ENCODE peak calls at places on chromosomes 7 and 10, in eight cellular contexts. One of them, this sample, is unnamed.

GRCh38 chr10:79483948-79484347 is 28.4 kb upstream of the EIF5AL1 start:
- DNase-seq in HTR-8/SVneo: peak
- DNase-seq in amygdala: no peak
- DNase-seq in NCI-H1105 treated with DMSO at 0.1 percent for 48 hours: no peak
- DNase-seq in glutamatergic neuron: no peak
- DNase-seq in A549: no peak
- DNase-seq in CD8-positive, alpha-beta T cell: no peak
- DNase-seq in anterior cingulate cortex: no peak
- DNase-seq in this sample: no peak

GRCh38 chr10:114380060-114380459 is 24.2 kb downstream of the AFAP1L2 start:
- DNase-seq in NCI-H1105 treated with DMSO at 0.1 percent for 48 hours: no peak
- DNase-seq in glutamatergic neuron: no peak
- DNase-seq in A549: no peak
- DNase-seq in amygdala: no peak
- DNase-seq in CD8-positive, alpha-beta T cell: no peak
- DNase-seq in HTR-8/SVneo: no peak
- DNase-seq in anterior cingulate cortex: no peak
- DNase-seq in this sample: no peak

GRCh38 chr10:31099664-31100063 is 68.0 kb upstream of the ZNF438 start:
- DNase-seq in NCI-H1105 treated with DMSO at 0.1 percent for 48 hours: no peak
- DNase-seq in glutamatergic neuron: no peak
- DNase-seq in anterior cingulate cortex: no peak
- DNase-seq in amygdala: no peak
- DNase-seq in CD8-positive, alpha-beta T cell: no peak
- DNase-seq in HTR-8/SVneo: no peak
- DNase-seq in A549: peak
- DNase-seq in this sample: no peak

GRCh38 chr7:155802906-155803417 is 9.3 kb downstream of the SHH start:
- DNase-seq in glutamatergic neuron: no peak
- DNase-seq in HTR-8/SVneo: no peak
- DNase-seq in anterior cingulate cortex: no peak
- DNase-seq in amygdala: no peak
- DNase-seq in A549: no peak
- DNase-seq in NCI-H1105 treated with DMSO at 0.1 percent for 48 hours: no peak
- DNase-seq in CD8-positive, alpha-beta T cell: no peak
- DNase-seq in this sample: no peak

GRCh38 chr10:123571978-123572377 is 94.2 kb upstream of the GPR26 start:
- DNase-seq in HTR-8/SVneo: no peak
- DNase-seq in A549: no peak
- DNase-seq in CD8-positive, alpha-beta T cell: no peak
- DNase-seq in glutamatergic neuron: no peak
- DNase-seq in NCI-H1105 treated with DMSO at 0.1 percent for 48 hours: no peak
- DNase-seq in amygdala: no peak
- DNase-seq in anterior cingulate cortex: no peak
- DNase-seq in this sample: no peak

GRCh38 chr10:72564596-72564995 is 61.3 kb downstream of the MICU1 start:
- DNase-seq in anterior cingulate cortex: no peak
- DNase-seq in CD8-positive, alpha-beta T cell: no peak
- DNase-seq in amygdala: no peak
- DNase-seq in HTR-8/SVneo: no peak
- DNase-seq in NCI-H1105 treated with DMSO at 0.1 percent for 48 hours: no peak
- DNase-seq in glutamatergic neuron: no peak
- DNase-seq in A549: peak
- DNase-seq in this sample: no peak

GRCh38 chr7:156998988-156999610 is 11.4 kb downstream of the MNX1 start:
- DNase-seq in glutamatergic neuron: no peak
- DNase-seq in HTR-8/SVneo: no peak
- DNase-seq in amygdala: no peak
- DNase-seq in CD8-positive, alpha-beta T cell: no peak
- DNase-seq in anterior cingulate cortex: no peak
- DNase-seq in A549: no peak
- DNase-seq in NCI-H1105 treated with DMSO at 0.1 percent for 48 hours: peak
- DNase-seq in this sample: no peak

GRCh38 chr10:62817120-62817762 is 1.1 kb upstream of the EGR2 start:
- DNase-seq in amygdala: no peak
- DNase-seq in NCI-H1105 treated with DMSO at 0.1 percent for 48 hours: no peak
- DNase-seq in HTR-8/SVneo: no peak
- DNase-seq in anterior cingulate cortex: peak
- DNase-seq in A549: peak
- DNase-seq in glutamatergic neuron: peak
- DNase-seq in CD8-positive, alpha-beta T cell: peak
- DNase-seq in this sample: peak

GRCh38 chr10:34255075-34255474 is 560.0 kb downstream of the PARD3 start:
- DNase-seq in CD8-positive, alpha-beta T cell: no peak
- DNase-seq in glutamatergic neuron: no peak
- DNase-seq in anterior cingulate cortex: no peak
- DNase-seq in amygdala: no peak
- DNase-seq in HTR-8/SVneo: no peak
- DNase-seq in A549: peak
- DNase-seq in NCI-H1105 treated with DMSO at 0.1 percent for 48 hours: no peak
- DNase-seq in this sample: no peak

GRCh38 chr7:150398108-150398964 is 19.2 kb downstream of the ZNF775 start:
- DNase-seq in anterior cingulate cortex: no peak
- DNase-seq in NCI-H1105 treated with DMSO at 0.1 percent for 48 hours: no peak
- DNase-seq in amygdala: no peak
- DNase-seq in A549: no peak
- DNase-seq in CD8-positive, alpha-beta T cell: no peak
- DNase-seq in glutamatergic neuron: no peak
- DNase-seq in HTR-8/SVneo: no peak
- DNase-seq in this sample: no peak

GRCh38 chr10:5603848-5604170 is 62.6 kb downstream of the ASB13 start:
- DNase-seq in HTR-8/SVneo: no peak
- DNase-seq in NCI-H1105 treated with DMSO at 0.1 percent for 48 hours: no peak
- DNase-seq in A549: no peak
- DNase-seq in anterior cingulate cortex: no peak
- DNase-seq in amygdala: no peak
- DNase-seq in glutamatergic neuron: no peak
- DNase-seq in CD8-positive, alpha-beta T cell: no peak
- DNase-seq in this sample: no peak

GRCh38 chr7:30172451-30172850 is 37.7 kb downstream of the MTURN start:
- DNase-seq in CD8-positive, alpha-beta T cell: no peak
- DNase-seq in glutamatergic neuron: no peak
- DNase-seq in NCI-H1105 treated with DMSO at 0.1 percent for 48 hours: peak
- DNase-seq in anterior cingulate cortex: no peak
- DNase-seq in A549: no peak
- DNase-seq in HTR-8/SVneo: no peak
- DNase-seq in amygdala: no peak
- DNase-seq in this sample: no peak

GRCh38 chr7:130732980-130733865 is 784 bp downstream of the KLF14 start:
- DNase-seq in CD8-positive, alpha-beta T cell: no peak
- DNase-seq in HTR-8/SVneo: peak
- DNase-seq in glutamatergic neuron: peak
- DNase-seq in anterior cingulate cortex: no peak
- DNase-seq in NCI-H1105 treated with DMSO at 0.1 percent for 48 hours: peak
- DNase-seq in amygdala: no peak
- DNase-seq in A549: peak
- DNase-seq in this sample: peak

GRCh38 chr10:59346321-59346720 is 16.0 kb downstream of the FAM13C start:
- DNase-seq in HTR-8/SVneo: no peak
- DNase-seq in glutamatergic neuron: no peak
- DNase-seq in amygdala: no peak
- DNase-seq in CD8-positive, alpha-beta T cell: no peak
- DNase-seq in A549: no peak
- DNase-seq in NCI-H1105 treated with DMSO at 0.1 percent for 48 hours: no peak
- DNase-seq in anterior cingulate cortex: no peak
- DNase-seq in this sample: no peak

GRCh38 chr10:88528791-88529190 is 54.3 kb downstream of the RNLS start:
- DNase-seq in CD8-positive, alpha-beta T cell: no peak
- DNase-seq in HTR-8/SVneo: no peak
- DNase-seq in NCI-H1105 treated with DMSO at 0.1 percent for 48 hours: no peak
- DNase-seq in glutamatergic neuron: no peak
- DNase-seq in amygdala: no peak
- DNase-seq in anterior cingulate cortex: no peak
- DNase-seq in A549: no peak
- DNase-seq in this sample: no peak

GRCh38 chr7:20214132-20214531 is 3.1 kb downstream of the MACC1 start:
- DNase-seq in A549: no peak
- DNase-seq in amygdala: no peak
- DNase-seq in glutamatergic neuron: no peak
- DNase-seq in CD8-positive, alpha-beta T cell: no peak
- DNase-seq in NCI-H1105 treated with DMSO at 0.1 percent for 48 hours: no peak
- DNase-seq in anterior cingulate cortex: no peak
- DNase-seq in HTR-8/SVneo: no peak
- DNase-seq in this sample: no peak

GRCh38 chr7:115097175-115097671 is 175.3 kb downstream of the MDFIC start:
- DNase-seq in amygdala: no peak
- DNase-seq in CD8-positive, alpha-beta T cell: no peak
- DNase-seq in A549: no peak
- DNase-seq in anterior cingulate cortex: no peak
- DNase-seq in HTR-8/SVneo: no peak
- DNase-seq in glutamatergic neuron: no peak
- DNase-seq in NCI-H1105 treated with DMSO at 0.1 percent for 48 hours: no peak
- DNase-seq in this sample: no peak

GRCh38 chr7:33193308-33193864 is 64.0 kb downstream of the BBS9 start:
- DNase-seq in A549: no peak
- DNase-seq in CD8-positive, alpha-beta T cell: no peak
- DNase-seq in NCI-H1105 treated with DMSO at 0.1 percent for 48 hours: no peak
- DNase-seq in HTR-8/SVneo: no peak
- DNase-seq in amygdala: no peak
- DNase-seq in glutamatergic neuron: no peak
- DNase-seq in anterior cingulate cortex: no peak
- DNase-seq in this sample: no peak

GRCh38 chr7:17299477-17299991 is 1.1 kb downstream of the AHR start:
- DNase-seq in A549: peak
- DNase-seq in anterior cingulate cortex: no peak
- DNase-seq in NCI-H1105 treated with DMSO at 0.1 percent for 48 hours: peak
- DNase-seq in glutamatergic neuron: no peak
- DNase-seq in amygdala: no peak
- DNase-seq in CD8-positive, alpha-beta T cell: no peak
- DNase-seq in HTR-8/SVneo: no peak
- DNase-seq in this sample: no peak

GRCh38 chr7:148142660-148143248 is 447.8 kb upstream of the C7orf33 start:
- DNase-seq in HTR-8/SVneo: no peak
- DNase-seq in amygdala: no peak
- DNase-seq in CD8-positive, alpha-beta T cell: no peak
- DNase-seq in A549: peak
- DNase-seq in NCI-H1105 treated with DMSO at 0.1 percent for 48 hours: peak
- DNase-seq in anterior cingulate cortex: no peak
- DNase-seq in glutamatergic neuron: no peak
- DNase-seq in this sample: no peak

GRCh38 chr7:139482662-139483466 is 609 bp downstream of the KLRG2 start:
- DNase-seq in amygdala: no peak
- DNase-seq in NCI-H1105 treated with DMSO at 0.1 percent for 48 hours: no peak
- DNase-seq in anterior cingulate cortex: no peak
- DNase-seq in glutamatergic neuron: peak
- DNase-seq in A549: peak
- DNase-seq in CD8-positive, alpha-beta T cell: no peak
- DNase-seq in HTR-8/SVneo: no peak
- DNase-seq in this sample: peak

GRCh38 chr10:72567421-72567820 is 58.5 kb downstream of the MICU1 start:
- DNase-seq in NCI-H1105 treated with DMSO at 0.1 percent for 48 hours: no peak
- DNase-seq in amygdala: no peak
- DNase-seq in A549: peak
- DNase-seq in HTR-8/SVneo: peak
- DNase-seq in anterior cingulate cortex: no peak
- DNase-seq in CD8-positive, alpha-beta T cell: no peak
- DNase-seq in glutamatergic neuron: no peak
- DNase-seq in this sample: no peak

GRCh38 chr7:116988363-116988989 is 35.2 kb downstream of the ST7 start:
- DNase-seq in glutamatergic neuron: no peak
- DNase-seq in anterior cingulate cortex: no peak
- DNase-seq in A549: no peak
- DNase-seq in HTR-8/SVneo: no peak
- DNase-seq in NCI-H1105 treated with DMSO at 0.1 percent for 48 hours: peak
- DNase-seq in CD8-positive, alpha-beta T cell: no peak
- DNase-seq in amygdala: no peak
- DNase-seq in this sample: no peak

GRCh38 chr7:135877799-135878198 is 99.4 kb downstream of the MTPN start:
- DNase-seq in NCI-H1105 treated with DMSO at 0.1 percent for 48 hours: peak
- DNase-seq in A549: peak
- DNase-seq in HTR-8/SVneo: no peak
- DNase-seq in CD8-positive, alpha-beta T cell: no peak
- DNase-seq in glutamatergic neuron: no peak
- DNase-seq in amygdala: no peak
- DNase-seq in anterior cingulate cortex: no peak
- DNase-seq in this sample: no peak

GRCh38 chr7:90298145-90299038 is 22.7 kb downstream of the FAM237B start:
- DNase-seq in glutamatergic neuron: no peak
- DNase-seq in amygdala: no peak
- DNase-seq in A549: peak
- DNase-seq in anterior cingulate cortex: no peak
- DNase-seq in NCI-H1105 treated with DMSO at 0.1 percent for 48 hours: peak
- DNase-seq in CD8-positive, alpha-beta T cell: no peak
- DNase-seq in HTR-8/SVneo: peak
- DNase-seq in this sample: no peak

GRCh38 chr7:147182859-147183258 is 1066.3 kb downstream of the CNTNAP2 start:
- DNase-seq in A549: no peak
- DNase-seq in HTR-8/SVneo: no peak
- DNase-seq in NCI-H1105 treated with DMSO at 0.1 percent for 48 hours: no peak
- DNase-seq in CD8-positive, alpha-beta T cell: no peak
- DNase-seq in anterior cingulate cortex: no peak
- DNase-seq in glutamatergic neuron: no peak
- DNase-seq in amygdala: no peak
- DNase-seq in this sample: no peak

GRCh38 chr7:33152087-33152486 is 22.7 kb downstream of the BBS9 start:
- DNase-seq in NCI-H1105 treated with DMSO at 0.1 percent for 48 hours: no peak
- DNase-seq in HTR-8/SVneo: no peak
- DNase-seq in CD8-positive, alpha-beta T cell: no peak
- DNase-seq in glutamatergic neuron: no peak
- DNase-seq in anterior cingulate cortex: no peak
- DNase-seq in A549: no peak
- DNase-seq in amygdala: no peak
- DNase-seq in this sample: no peak

GRCh38 chr7:129948338-129948737 is 4.4 kb downstream of the UBE2H start:
- DNase-seq in amygdala: no peak
- DNase-seq in glutamatergic neuron: no peak
- DNase-seq in CD8-positive, alpha-beta T cell: no peak
- DNase-seq in A549: no peak
- DNase-seq in anterior cingulate cortex: no peak
- DNase-seq in HTR-8/SVneo: no peak
- DNase-seq in NCI-H1105 treated with DMSO at 0.1 percent for 48 hours: no peak
- DNase-seq in this sample: no peak

GRCh38 chr7:55641273-55641691 is 69.0 kb upstream of the VOPP1 start:
- DNase-seq in CD8-positive, alpha-beta T cell: peak
- DNase-seq in HTR-8/SVneo: peak
- DNase-seq in glutamatergic neuron: no peak
- DNase-seq in amygdala: no peak
- DNase-seq in NCI-H1105 treated with DMSO at 0.1 percent for 48 hours: peak
- DNase-seq in anterior cingulate cortex: no peak
- DNase-seq in A549: peak
- DNase-seq in this sample: peak

GRCh38 chr7:26675143-26675887 is 189.1 kb downstream of the SKAP2 start:
- DNase-seq in anterior cingulate cortex: no peak
- DNase-seq in HTR-8/SVneo: no peak
- DNase-seq in CD8-positive, alpha-beta T cell: no peak
- DNase-seq in amygdala: no peak
- DNase-seq in NCI-H1105 treated with DMSO at 0.1 percent for 48 hours: no peak
- DNase-seq in glutamatergic neuron: no peak
- DNase-seq in A549: no peak
- DNase-seq in this sample: no peak

This sample was measured in right lobe of liver.